ENCODE peak calls at places on chromosomes 6 and 20, in eight cellular contexts. One of them, this sample, is unnamed.
A peak's percentile ranks its signal among the peaks of the same experiment; 100 is the strongest.

GRCh38 chr20:57892471-57892870 is 182.7 kb upstream of the PMEPA1 start:
- DNase-seq in left ventricle myocardium inferior: no peak
- DNase-seq in fibroblast of lung: no peak
- DNase-seq in tibial artery: no peak
- DNase-seq in fibroblast of the aortic adventitia: no peak
- DNase-seq in pancreas: no peak
- DNase-seq in astrocyte of the spinal cord: no peak
- DNase-seq in GM12865: no peak
- DNase-seq in this sample: no peak

GRCh38 chr20:45813006-45813340 is 529 bp downstream of the UBE2C start:
- DNase-seq in tibial artery: no peak
- DNase-seq in fibroblast of the aortic adventitia: no peak
- DNase-seq in GM12865: no peak
- DNase-seq in astrocyte of the spinal cord: no peak
- DNase-seq in pancreas: no peak
- DNase-seq in fibroblast of lung: no peak
- DNase-seq in left ventricle myocardium inferior: no peak
- DNase-seq in this sample: no peak

GRCh38 chr6:105348897-105349296 is 54.0 kb downstream of the PREP start:
- DNase-seq in GM12865: no peak
- DNase-seq in astrocyte of the spinal cord: no peak
- DNase-seq in left ventricle myocardium inferior: no peak
- DNase-seq in fibroblast of lung: no peak
- DNase-seq in pancreas: no peak
- DNase-seq in fibroblast of the aortic adventitia: no peak
- DNase-seq in tibial artery: no peak
- DNase-seq in this sample: no peak

GRCh38 chr20:11204926-11205768 is 531.3 kb upstream of the JAG1 start:
- DNase-seq in fibroblast of lung: peak; percentile 82
- DNase-seq in left ventricle myocardium inferior: peak; percentile 34
- DNase-seq in fibroblast of the aortic adventitia: peak; percentile 79
- DNase-seq in GM12865: peak; percentile 73
- DNase-seq in pancreas: peak; percentile 45
- DNase-seq in astrocyte of the spinal cord: peak; percentile 70
- DNase-seq in tibial artery: peak; percentile 50
- DNase-seq in this sample: peak; percentile 70

GRCh38 chr6:54267798-54268197 is 40.4 kb upstream of the TINAG start:
- DNase-seq in fibroblast of the aortic adventitia: peak; percentile 64
- DNase-seq in tibial artery: no peak
- DNase-seq in GM12865: peak; percentile 42
- DNase-seq in pancreas: no peak
- DNase-seq in fibroblast of lung: peak; percentile 66
- DNase-seq in astrocyte of the spinal cord: peak; percentile 56
- DNase-seq in left ventricle myocardium inferior: no peak
- DNase-seq in this sample: peak; percentile 57

GRCh38 chr6:108841377-108841855 is 6.8 kb upstream of the ARMC2 start:
- DNase-seq in left ventricle myocardium inferior: no peak
- DNase-seq in GM12865: no peak
- DNase-seq in fibroblast of the aortic adventitia: no peak
- DNase-seq in fibroblast of lung: no peak
- DNase-seq in tibial artery: peak; percentile 57
- DNase-seq in pancreas: no peak
- DNase-seq in astrocyte of the spinal cord: no peak
- DNase-seq in this sample: no peak

GRCh38 chr20:49675368-49676151 is 38.1 kb downstream of the B4GALT5 start:
- DNase-seq in tibial artery: no peak
- DNase-seq in astrocyte of the spinal cord: no peak
- DNase-seq in fibroblast of lung: no peak
- DNase-seq in fibroblast of the aortic adventitia: no peak
- DNase-seq in pancreas: no peak
- DNase-seq in GM12865: peak; percentile 86
- DNase-seq in left ventricle myocardium inferior: no peak
- DNase-seq in this sample: no peak

GRCh38 chr6:6811151-6812002 is 222.9 kb downstream of the LY86 start:
- DNase-seq in GM12865: peak; percentile 33
- DNase-seq in fibroblast of lung: peak; percentile 68
- DNase-seq in pancreas: peak; percentile 64
- DNase-seq in tibial artery: no peak
- DNase-seq in left ventricle myocardium inferior: no peak
- DNase-seq in fibroblast of the aortic adventitia: peak; percentile 58
- DNase-seq in astrocyte of the spinal cord: peak; percentile 69
- DNase-seq in this sample: peak; percentile 72

GRCh38 chr6:44128020-44128917 is 915 bp downstream of the TMEM63B start:
- DNase-seq in fibroblast of lung: no peak
- DNase-seq in astrocyte of the spinal cord: no peak
- DNase-seq in GM12865: peak; percentile 41
- DNase-seq in fibroblast of the aortic adventitia: no peak
- DNase-seq in pancreas: peak; percentile 70
- DNase-seq in left ventricle myocardium inferior: peak; percentile 40
- DNase-seq in tibial artery: peak; percentile 28
- DNase-seq in this sample: no peak

GRCh38 chr6:132130530-132131298 is 179.5 kb upstream of the CCN2 start:
- DNase-seq in pancreas: no peak
- DNase-seq in GM12865: peak; percentile 6
- DNase-seq in astrocyte of the spinal cord: peak; percentile 86
- DNase-seq in fibroblast of the aortic adventitia: peak; percentile 66
- DNase-seq in fibroblast of lung: peak; percentile 85
- DNase-seq in tibial artery: peak; percentile 77
- DNase-seq in left ventricle myocardium inferior: peak; percentile 37
- DNase-seq in this sample: peak; percentile 82

GRCh38 chr6:42423244-42423643 is 28.5 kb downstream of the TRERF1 start:
- DNase-seq in fibroblast of the aortic adventitia: no peak
- DNase-seq in fibroblast of lung: no peak
- DNase-seq in pancreas: no peak
- DNase-seq in astrocyte of the spinal cord: no peak
- DNase-seq in GM12865: peak; percentile 91
- DNase-seq in tibial artery: no peak
- DNase-seq in left ventricle myocardium inferior: no peak
- DNase-seq in this sample: no peak

GRCh38 chr6:1729752-1730140 is 120.0 kb downstream of the FOXC1 start:
- DNase-seq in pancreas: no peak
- DNase-seq in GM12865: no peak
- DNase-seq in astrocyte of the spinal cord: no peak
- DNase-seq in fibroblast of lung: no peak
- DNase-seq in tibial artery: no peak
- DNase-seq in left ventricle myocardium inferior: no peak
- DNase-seq in fibroblast of the aortic adventitia: no peak
- DNase-seq in this sample: no peak

GRCh38 chr6:109772961-109773431 is 81.9 kb downstream of the FIG4 start:
- DNase-seq in astrocyte of the spinal cord: peak; percentile 45
- DNase-seq in fibroblast of the aortic adventitia: peak; percentile 24
- DNase-seq in GM12865: no peak
- DNase-seq in fibroblast of lung: no peak
- DNase-seq in left ventricle myocardium inferior: peak; percentile 64
- DNase-seq in tibial artery: no peak
- DNase-seq in pancreas: peak; percentile 48
- DNase-seq in this sample: peak; percentile 48

GRCh38 chr20:881051-881820 is 34.9 kb downstream of the ANGPT4 start:
- DNase-seq in astrocyte of the spinal cord: peak; percentile 22
- DNase-seq in tibial artery: no peak
- DNase-seq in fibroblast of the aortic adventitia: peak; percentile 50
- DNase-seq in fibroblast of lung: peak; percentile 23
- DNase-seq in left ventricle myocardium inferior: no peak
- DNase-seq in pancreas: no peak
- DNase-seq in GM12865: peak; percentile 11
- DNase-seq in this sample: peak; percentile 18

GRCh38 chr20:34495307-34495706 is 20.9 kb upstream of the DYNLRB1 start:
- DNase-seq in GM12865: no peak
- DNase-seq in left ventricle myocardium inferior: no peak
- DNase-seq in fibroblast of lung: no peak
- DNase-seq in astrocyte of the spinal cord: no peak
- DNase-seq in pancreas: no peak
- DNase-seq in tibial artery: no peak
- DNase-seq in fibroblast of the aortic adventitia: no peak
- DNase-seq in this sample: no peak

GRCh38 chr6:15066433-15067337 is 179.2 kb upstream of the JARID2 start:
- DNase-seq in astrocyte of the spinal cord: peak; percentile 46
- DNase-seq in GM12865: no peak
- DNase-seq in left ventricle myocardium inferior: peak; percentile 26
- DNase-seq in fibroblast of lung: peak; percentile 79
- DNase-seq in pancreas: no peak
- DNase-seq in fibroblast of the aortic adventitia: peak; percentile 45
- DNase-seq in tibial artery: peak; percentile 51
- DNase-seq in this sample: peak; percentile 88

GRCh38 chr6:140500864-140501263 is 1126.4 kb upstream of the CITED2 start:
- DNase-seq in pancreas: no peak
- DNase-seq in astrocyte of the spinal cord: no peak
- DNase-seq in fibroblast of the aortic adventitia: no peak
- DNase-seq in fibroblast of lung: no peak
- DNase-seq in tibial artery: no peak
- DNase-seq in GM12865: no peak
- DNase-seq in left ventricle myocardium inferior: no peak
- DNase-seq in this sample: no peak

GRCh38 chr6:162119349-162119748 is 608.2 kb downstream of the PRKN start:
- DNase-seq in GM12865: no peak
- DNase-seq in pancreas: no peak
- DNase-seq in left ventricle myocardium inferior: peak; percentile 21
- DNase-seq in fibroblast of the aortic adventitia: no peak
- DNase-seq in astrocyte of the spinal cord: peak; percentile 26
- DNase-seq in fibroblast of lung: peak; percentile 51
- DNase-seq in tibial artery: peak; percentile 42
- DNase-seq in this sample: peak; percentile 4

GRCh38 chr6:162125659-162126058 is 601.9 kb downstream of the PRKN start:
- DNase-seq in tibial artery: no peak
- DNase-seq in fibroblast of the aortic adventitia: no peak
- DNase-seq in pancreas: no peak
- DNase-seq in fibroblast of lung: no peak
- DNase-seq in left ventricle myocardium inferior: no peak
- DNase-seq in astrocyte of the spinal cord: no peak
- DNase-seq in GM12865: no peak
- DNase-seq in this sample: no peak

GRCh38 chr6:162118706-162119105 is 608.9 kb downstream of the PRKN start:
- DNase-seq in left ventricle myocardium inferior: no peak
- DNase-seq in tibial artery: no peak
- DNase-seq in fibroblast of the aortic adventitia: no peak
- DNase-seq in fibroblast of lung: no peak
- DNase-seq in GM12865: no peak
- DNase-seq in astrocyte of the spinal cord: no peak
- DNase-seq in pancreas: no peak
- DNase-seq in this sample: no peak

GRCh38 chr6:162124710-162125435 is 602.7 kb downstream of the PRKN start:
- DNase-seq in astrocyte of the spinal cord: no peak
- DNase-seq in GM12865: no peak
- DNase-seq in fibroblast of the aortic adventitia: no peak
- DNase-seq in fibroblast of lung: no peak
- DNase-seq in pancreas: no peak
- DNase-seq in tibial artery: no peak
- DNase-seq in left ventricle myocardium inferior: no peak
- DNase-seq in this sample: no peak

DNA sequence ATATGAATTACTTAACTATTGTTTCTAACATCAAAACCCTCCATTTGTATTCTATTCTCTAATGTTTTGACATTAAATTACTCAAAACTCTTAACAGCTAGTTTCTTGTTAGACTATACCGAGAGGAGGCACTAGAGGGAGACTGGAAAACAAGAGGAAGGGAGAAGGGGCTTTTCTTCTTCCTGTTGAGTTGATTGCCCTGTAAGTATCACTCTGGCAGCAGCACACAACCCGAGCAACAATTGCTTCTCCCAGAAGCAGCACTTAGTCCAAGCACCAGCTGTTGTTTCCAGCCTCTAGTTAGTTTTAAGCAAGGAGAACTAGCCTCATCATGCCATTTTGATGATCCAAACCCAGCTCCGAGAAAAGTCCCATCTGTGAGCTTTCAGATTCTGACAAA is 603.8 kb downstream of the PRKN start:
- DNase-seq in fibroblast of the aortic adventitia: no peak
- DNase-seq in fibroblast of lung: peak; percentile 48
- DNase-seq in astrocyte of the spinal cord: no peak
- DNase-seq in pancreas: no peak
- DNase-seq in GM12865: no peak
- DNase-seq in left ventricle myocardium inferior: no peak
- DNase-seq in tibial artery: no peak
- DNase-seq in this sample: no peak
- TF ChIP-seq CTCF in fibroblast of the aortic adventitia: no peak
- TF ChIP-seq CTCF in fibroblast of lung: peak; percentile 54
- TF ChIP-seq CTCF in astrocyte of the spinal cord: peak; percentile 28
- TF ChIP-seq CTCF in pancreas: no peak
- TF ChIP-seq CTCF in GM12865: no peak
- TF ChIP-seq CTCF in left ventricle myocardium inferior: peak; percentile 36
- TF ChIP-seq CTCF in tibial artery: no peak
- TF ChIP-seq CTCF in this sample: no peak

DNA sequence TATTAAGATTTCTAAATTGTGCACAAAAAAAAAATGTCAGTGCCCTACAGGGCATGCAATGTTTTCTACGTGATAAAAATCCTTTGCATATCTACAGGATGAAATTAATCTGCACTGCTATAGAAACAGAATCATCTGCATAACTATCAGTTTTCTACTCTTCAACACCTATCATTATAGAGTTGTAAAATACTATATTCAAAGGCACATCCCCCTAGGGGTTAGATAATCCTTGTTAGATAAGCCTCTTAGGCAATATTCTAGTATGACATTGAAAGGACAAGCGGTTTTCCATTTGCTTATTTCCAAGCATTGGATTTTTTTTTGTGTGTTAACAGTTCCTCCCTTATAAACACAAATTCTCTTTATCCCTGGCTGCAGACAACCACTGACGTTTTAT is 98.7 kb upstream of the LAMA2 start:
- DNase-seq in tibial artery: no peak
- DNase-seq in left ventricle myocardium inferior: no peak
- DNase-seq in astrocyte of the spinal cord: no peak
- DNase-seq in GM12865: no peak
- DNase-seq in pancreas: no peak
- DNase-seq in fibroblast of lung: no peak
- DNase-seq in fibroblast of the aortic adventitia: no peak
- DNase-seq in this sample: no peak
- H3K4me3 ChIP-seq in tibial artery: no peak overlapping the region
- H3K4me3 ChIP-seq in left ventricle myocardium inferior: no peak overlapping the region
- H3K4me3 ChIP-seq in astrocyte of the spinal cord: no peak overlapping the region
- H3K4me3 ChIP-seq in GM12865: no peak overlapping the region
- H3K4me3 ChIP-seq in pancreas: no peak overlapping the region
- H3K4me3 ChIP-seq in fibroblast of lung: no peak overlapping the region
- H3K4me3 ChIP-seq in fibroblast of the aortic adventitia: no peak overlapping the region
- H3K4me3 ChIP-seq in this sample: no peak overlapping the region

DNA sequence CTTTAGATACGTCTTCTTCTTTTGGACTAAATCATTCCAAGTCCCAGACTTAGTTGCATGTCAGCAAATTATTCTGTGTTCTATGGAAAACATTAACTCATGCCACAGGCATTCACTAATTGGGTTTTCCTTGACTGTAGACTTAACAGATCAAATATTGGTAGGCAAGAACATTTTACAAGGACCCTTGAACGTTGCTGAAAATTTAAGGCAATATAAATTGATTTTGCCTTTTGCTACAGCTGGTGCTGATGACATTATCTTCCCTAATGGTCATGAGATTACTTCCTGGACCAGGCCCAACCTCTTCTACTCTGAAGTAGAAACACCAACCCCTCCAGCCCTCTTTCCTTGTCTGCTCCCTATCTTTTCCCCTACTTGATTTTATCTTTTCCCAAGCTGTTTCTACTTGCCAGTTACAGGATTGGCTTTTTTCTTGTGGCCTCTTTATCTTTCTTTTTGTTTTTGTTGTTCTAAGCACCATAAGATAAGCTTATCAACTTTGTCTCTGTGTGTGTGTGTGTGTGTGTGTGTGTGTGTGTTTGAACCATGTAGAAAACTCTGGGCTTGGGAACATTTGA is 514.0 kb upstream of the SOX4 start:
- DNase-seq in fibroblast of the aortic adventitia: peak; percentile 56
- DNase-seq in left ventricle myocardium inferior: no peak
- DNase-seq in fibroblast of lung: peak; percentile 22
- DNase-seq in pancreas: no peak
- DNase-seq in GM12865: no peak
- DNase-seq in astrocyte of the spinal cord: peak; percentile 42
- DNase-seq in tibial artery: no peak
- DNase-seq in this sample: peak; percentile 32
- TF ChIP-seq CTCF in fibroblast of the aortic adventitia: no peak
- TF ChIP-seq CTCF in left ventricle myocardium inferior: no peak
- TF ChIP-seq CTCF in fibroblast of lung: no peak
- TF ChIP-seq CTCF in pancreas: no peak
- TF ChIP-seq CTCF in GM12865: no peak
- TF ChIP-seq CTCF in astrocyte of the spinal cord: no peak
- TF ChIP-seq CTCF in tibial artery: no peak
- TF ChIP-seq CTCF in this sample: no peak

GRCh38 chr6:28794175-28795002 is 129.4 kb downstream of the TRIM27 start:
- DNase-seq in fibroblast of lung: peak; percentile 38
- DNase-seq in tibial artery: no peak
- DNase-seq in GM12865: peak; percentile 54
- DNase-seq in left ventricle myocardium inferior: no peak
- DNase-seq in fibroblast of the aortic adventitia: peak; percentile 43
- DNase-seq in astrocyte of the spinal cord: peak; percentile 29
- DNase-seq in pancreas: no peak
- DNase-seq in this sample: peak; percentile 45
- H3K4me3 ChIP-seq in fibroblast of lung: peak overlapping the region; percentile 55
- H3K4me3 ChIP-seq in tibial artery: no peak overlapping the region
- H3K4me3 ChIP-seq in GM12865: peak overlapping the region; percentile 52
- H3K4me3 ChIP-seq in left ventricle myocardium inferior: no peak overlapping the region
- H3K4me3 ChIP-seq in fibroblast of the aortic adventitia: peak overlapping the region; percentile 58
- H3K4me3 ChIP-seq in astrocyte of the spinal cord: peak overlapping the region; percentile 40
- H3K4me3 ChIP-seq in pancreas: no peak overlapping the region
- H3K4me3 ChIP-seq in this sample: peak overlapping the region; percentile 55

This sample was measured in fibroblast of villous mesenchyme.